ENCODE peak calls at places on chromosomes 1 and 21, in six cellular contexts. One of them, this sample, is unnamed.

GRCh38 chr1:230105754-230106625 is 39.0 kb downstream of the GALNT2 start:
- DNase-seq in sigmoid colon: no peak
- DNase-seq in Peyer's patch: peak
- DNase-seq in brain microvascular endothelial cell: peak
- DNase-seq in SK-N-SH: no peak
- DNase-seq in fibroblast of lung: peak
- DNase-seq in this sample: no peak

GRCh38 chr1:99469641-99470040 is 176.3 kb upstream of the PALMD start:
- DNase-seq in fibroblast of lung: no peak
- DNase-seq in SK-N-SH: no peak
- DNase-seq in brain microvascular endothelial cell: no peak
- DNase-seq in sigmoid colon: no peak
- DNase-seq in Peyer's patch: no peak
- DNase-seq in this sample: no peak

GRCh38 chr1:66282343-66282852 is 251.6 kb upstream of the SGIP1 start:
- DNase-seq in fibroblast of lung: peak
- DNase-seq in SK-N-SH: no peak
- DNase-seq in brain microvascular endothelial cell: peak
- DNase-seq in sigmoid colon: no peak
- DNase-seq in Peyer's patch: peak
- DNase-seq in this sample: no peak

GRCh38 chr1:4668738-4669700 is 14.6 kb downstream of the AJAP1 start:
- DNase-seq in Peyer's patch: no peak
- DNase-seq in brain microvascular endothelial cell: peak
- DNase-seq in SK-N-SH: no peak
- DNase-seq in sigmoid colon: no peak
- DNase-seq in fibroblast of lung: no peak
- DNase-seq in this sample: no peak

GRCh38 chr21:44773291-44773932 is 28.2 kb downstream of the UBE2G2 start:
- DNase-seq in Peyer's patch: peak
- DNase-seq in sigmoid colon: no peak
- DNase-seq in fibroblast of lung: no peak
- DNase-seq in brain microvascular endothelial cell: no peak
- DNase-seq in SK-N-SH: peak
- DNase-seq in this sample: peak

GRCh38 chr21:44423312-44423821 is 31.9 kb upstream of the LRRC3 start:
- DNase-seq in brain microvascular endothelial cell: no peak
- DNase-seq in SK-N-SH: no peak
- DNase-seq in Peyer's patch: peak
- DNase-seq in sigmoid colon: peak
- DNase-seq in fibroblast of lung: no peak
- DNase-seq in this sample: no peak

GRCh38 chr1:30420519-30421050 is 302.8 kb downstream of the MATN1 start:
- DNase-seq in brain microvascular endothelial cell: no peak
- DNase-seq in Peyer's patch: peak
- DNase-seq in fibroblast of lung: no peak
- DNase-seq in sigmoid colon: peak
- DNase-seq in SK-N-SH: no peak
- DNase-seq in this sample: peak

GRCh38 chr1:36321119-36321951 is 2.1 kb downstream of the EVA1B start:
- DNase-seq in brain microvascular endothelial cell: peak
- DNase-seq in Peyer's patch: peak
- DNase-seq in sigmoid colon: peak
- DNase-seq in SK-N-SH: peak
- DNase-seq in fibroblast of lung: peak
- DNase-seq in this sample: peak

GRCh38 chr1:30303387-30303786 is 420.0 kb downstream of the MATN1 start:
- DNase-seq in fibroblast of lung: no peak
- DNase-seq in Peyer's patch: no peak
- DNase-seq in sigmoid colon: no peak
- DNase-seq in SK-N-SH: no peak
- DNase-seq in brain microvascular endothelial cell: no peak
- DNase-seq in this sample: no peak

GRCh38 chr21:34724857-34725195 is 56.0 kb downstream of the CLIC6 start:
- DNase-seq in fibroblast of lung: no peak
- DNase-seq in brain microvascular endothelial cell: no peak
- DNase-seq in SK-N-SH: no peak
- DNase-seq in Peyer's patch: no peak
- DNase-seq in sigmoid colon: no peak
- DNase-seq in this sample: no peak

GRCh38 chr1:232675267-232675666 is 45.3 kb upstream of the SIPA1L2 start:
- DNase-seq in sigmoid colon: peak
- DNase-seq in brain microvascular endothelial cell: no peak
- DNase-seq in fibroblast of lung: peak
- DNase-seq in SK-N-SH: no peak
- DNase-seq in Peyer's patch: no peak
- DNase-seq in this sample: no peak

GRCh38 chr1:150925080-150925479 is 1.1 kb upstream of the SETDB1 start:
- DNase-seq in brain microvascular endothelial cell: no peak
- DNase-seq in SK-N-SH: no peak
- DNase-seq in fibroblast of lung: no peak
- DNase-seq in sigmoid colon: no peak
- DNase-seq in Peyer's patch: no peak
- DNase-seq in this sample: no peak

GRCh38 chr21:28742527-28742926 is 250.2 kb downstream of the LTN1 start:
- DNase-seq in Peyer's patch: no peak
- DNase-seq in brain microvascular endothelial cell: peak
- DNase-seq in fibroblast of lung: peak
- DNase-seq in sigmoid colon: no peak
- DNase-seq in SK-N-SH: peak
- DNase-seq in this sample: no peak

GRCh38 chr1:173570370-173571030 is 32.4 kb downstream of the SLC9C2 start:
- DNase-seq in brain microvascular endothelial cell: no peak
- DNase-seq in Peyer's patch: no peak
- DNase-seq in fibroblast of lung: no peak
- DNase-seq in sigmoid colon: no peak
- DNase-seq in SK-N-SH: no peak
- DNase-seq in this sample: no peak

GRCh38 chr1:234315091-234315541 is 58.1 kb upstream of the COA6 start:
- DNase-seq in SK-N-SH: no peak
- DNase-seq in sigmoid colon: no peak
- DNase-seq in fibroblast of lung: peak
- DNase-seq in Peyer's patch: no peak
- DNase-seq in brain microvascular endothelial cell: no peak
- DNase-seq in this sample: no peak

GRCh38 chr1:16961297-16962124 is 18.9 kb downstream of the MFAP2 start:
- DNase-seq in Peyer's patch: no peak
- DNase-seq in brain microvascular endothelial cell: no peak
- DNase-seq in sigmoid colon: no peak
- DNase-seq in fibroblast of lung: no peak
- DNase-seq in SK-N-SH: no peak
- DNase-seq in this sample: no peak

GRCh38 chr1:64493864-64494263 is 23.9 kb downstream of the CACHD1 start:
- DNase-seq in brain microvascular endothelial cell: no peak
- DNase-seq in Peyer's patch: no peak
- DNase-seq in SK-N-SH: no peak
- DNase-seq in sigmoid colon: no peak
- DNase-seq in fibroblast of lung: no peak
- DNase-seq in this sample: no peak

GRCh38 chr21:45880097-45881068 is 101.2 kb upstream of the COL6A1 start:
- DNase-seq in Peyer's patch: peak
- DNase-seq in SK-N-SH: peak
- DNase-seq in fibroblast of lung: peak
- DNase-seq in sigmoid colon: peak
- DNase-seq in brain microvascular endothelial cell: peak
- DNase-seq in this sample: no peak

GRCh38 chr1:151993084-151993733 is 450 bp downstream of the S100A10 start:
- DNase-seq in Peyer's patch: peak
- DNase-seq in SK-N-SH: no peak
- DNase-seq in sigmoid colon: peak
- DNase-seq in brain microvascular endothelial cell: no peak
- DNase-seq in fibroblast of lung: no peak
- DNase-seq in this sample: peak

GRCh38 chr1:11507309-11507708 is 28.4 kb downstream of the DISP3 start:
- DNase-seq in fibroblast of lung: no peak
- DNase-seq in SK-N-SH: no peak
- DNase-seq in brain microvascular endothelial cell: no peak
- DNase-seq in sigmoid colon: peak
- DNase-seq in Peyer's patch: no peak
- DNase-seq in this sample: no peak

GRCh38 chr1:18009061-18009728 is 98.4 kb upstream of the IGSF21 start:
- DNase-seq in SK-N-SH: no peak
- DNase-seq in fibroblast of lung: no peak
- DNase-seq in brain microvascular endothelial cell: no peak
- DNase-seq in Peyer's patch: no peak
- DNase-seq in sigmoid colon: no peak
- DNase-seq in this sample: no peak

GRCh38 chr1:87274851-87275250 is 53.8 kb upstream of the LMO4 start:
- DNase-seq in fibroblast of lung: no peak
- DNase-seq in SK-N-SH: no peak
- DNase-seq in Peyer's patch: no peak
- DNase-seq in sigmoid colon: no peak
- DNase-seq in brain microvascular endothelial cell: no peak
- DNase-seq in this sample: no peak

GRCh38 chr1:174965006-174965971 is 34.5 kb upstream of the CACYBP start:
- DNase-seq in sigmoid colon: no peak
- DNase-seq in brain microvascular endothelial cell: no peak
- DNase-seq in Peyer's patch: peak
- DNase-seq in fibroblast of lung: no peak
- DNase-seq in SK-N-SH: no peak
- DNase-seq in this sample: no peak
- H3K4me3 ChIP-seq in sigmoid colon: no peak
- H3K4me3 ChIP-seq in brain microvascular endothelial cell: no peak
- H3K4me3 ChIP-seq in Peyer's patch: peak
- H3K4me3 ChIP-seq in fibroblast of lung: no peak
- H3K4me3 ChIP-seq in SK-N-SH: no peak
- H3K4me3 ChIP-seq in this sample: peak

DNA sequence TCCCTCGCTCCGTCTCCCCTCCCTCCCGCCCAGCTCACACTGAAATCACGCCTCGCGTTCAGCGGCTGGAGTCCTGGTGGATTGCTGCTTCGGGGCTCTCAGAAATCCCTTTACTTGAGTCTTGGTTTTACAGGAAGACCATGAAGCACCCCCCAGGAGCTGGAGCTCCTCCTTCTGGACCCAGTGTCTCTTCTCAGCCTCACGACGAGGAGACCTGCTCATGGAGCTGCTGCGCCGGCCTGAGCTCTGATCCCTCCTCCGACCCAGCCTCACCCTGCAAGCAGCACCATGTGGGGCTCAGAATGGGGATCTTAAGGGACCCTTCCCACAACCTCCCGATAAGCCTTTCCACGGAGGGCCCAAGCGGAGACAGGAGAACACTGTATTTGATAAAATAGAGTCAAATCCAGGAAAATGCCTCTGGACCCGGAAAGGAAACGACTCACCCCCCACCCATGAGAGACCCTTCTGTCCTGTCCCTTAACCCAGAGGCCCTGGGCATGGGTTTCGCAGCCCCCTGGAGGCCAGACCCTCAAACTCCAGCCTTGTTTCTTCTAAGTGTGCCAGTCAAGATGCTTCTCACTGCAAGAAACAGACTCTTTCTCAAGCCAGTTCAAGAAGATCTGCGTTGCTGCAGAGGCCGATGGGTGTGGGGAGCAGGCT is 26.0 kb downstream of the PDE9A start:
- DNase-seq in Peyer's patch: no peak
- DNase-seq in fibroblast of lung: no peak
- DNase-seq in brain microvascular endothelial cell: no peak
- DNase-seq in SK-N-SH: no peak
- DNase-seq in sigmoid colon: no peak
- DNase-seq in this sample: no peak
- H3K4me3 ChIP-seq in Peyer's patch: no peak
- H3K4me3 ChIP-seq in fibroblast of lung: no peak
- H3K4me3 ChIP-seq in brain microvascular endothelial cell: no peak
- H3K4me3 ChIP-seq in SK-N-SH: no peak
- H3K4me3 ChIP-seq in sigmoid colon: no peak
- H3K4me3 ChIP-seq in this sample: no peak

GRCh38 chr1:111496398-111496797 is 7.0 kb downstream of the ADORA3 start:
- DNase-seq in sigmoid colon: no peak
- DNase-seq in SK-N-SH: no peak
- DNase-seq in Peyer's patch: no peak
- DNase-seq in brain microvascular endothelial cell: no peak
- DNase-seq in fibroblast of lung: no peak
- DNase-seq in this sample: no peak

GRCh38 chr1:111499026-111499790 is 4.2 kb downstream of the ADORA3 start:
- DNase-seq in brain microvascular endothelial cell: no peak
- DNase-seq in SK-N-SH: no peak
- DNase-seq in fibroblast of lung: no peak
- DNase-seq in sigmoid colon: no peak
- DNase-seq in Peyer's patch: no peak
- DNase-seq in this sample: no peak

DNA sequence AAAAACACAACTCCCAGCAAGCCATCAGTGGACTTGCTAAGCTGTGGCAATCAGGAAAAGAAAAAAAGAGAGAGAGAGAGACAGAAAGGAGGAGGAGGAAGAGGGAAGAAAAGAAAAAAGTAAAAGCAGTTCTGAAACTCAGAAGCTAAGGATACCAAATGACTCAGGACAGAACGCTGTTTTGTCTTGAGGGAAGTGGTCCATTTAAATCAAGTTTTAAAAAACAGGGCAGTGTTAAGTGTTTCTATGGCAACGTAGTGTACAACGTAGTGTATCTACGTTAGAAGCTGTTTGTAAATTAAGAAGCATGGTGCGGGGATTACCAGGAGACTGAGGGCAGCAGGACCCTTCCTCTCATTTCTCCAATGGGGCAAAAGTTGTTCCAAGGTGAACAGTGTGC is 5.8 kb downstream of the ADORA3 start:
- DNase-seq in Peyer's patch: no peak
- DNase-seq in sigmoid colon: no peak
- DNase-seq in brain microvascular endothelial cell: no peak
- DNase-seq in SK-N-SH: no peak
- DNase-seq in fibroblast of lung: no peak
- DNase-seq in this sample: no peak
- H3K4me3 ChIP-seq in Peyer's patch: no peak
- H3K4me3 ChIP-seq in sigmoid colon: no peak
- H3K4me3 ChIP-seq in brain microvascular endothelial cell: no peak
- H3K4me3 ChIP-seq in SK-N-SH: no peak
- H3K4me3 ChIP-seq in fibroblast of lung: no peak
- H3K4me3 ChIP-seq in this sample: no peak

GRCh38 chr1:220755316-220755715 is 7.2 kb downstream of the MTARC2 start:
- DNase-seq in brain microvascular endothelial cell: no peak
- DNase-seq in sigmoid colon: no peak
- DNase-seq in SK-N-SH: no peak
- DNase-seq in fibroblast of lung: no peak
- DNase-seq in Peyer's patch: no peak
- DNase-seq in this sample: no peak

GRCh38 chr1:220748091-220748934 is at the start of gene MTARC2:
- DNase-seq in Peyer's patch: peak
- DNase-seq in brain microvascular endothelial cell: peak
- DNase-seq in SK-N-SH: peak
- DNase-seq in fibroblast of lung: peak
- DNase-seq in sigmoid colon: peak
- DNase-seq in this sample: peak

GRCh38 chr1:220750126-220750525 is 2.0 kb downstream of the MTARC2 start:
- DNase-seq in Peyer's patch: no peak
- DNase-seq in SK-N-SH: no peak
- DNase-seq in fibroblast of lung: peak
- DNase-seq in sigmoid colon: no peak
- DNase-seq in brain microvascular endothelial cell: no peak
- DNase-seq in this sample: no peak

GRCh38 chr1:220747426-220748090 is 564 bp upstream of the MTARC2 start:
- DNase-seq in Peyer's patch: no peak
- DNase-seq in sigmoid colon: no peak
- DNase-seq in brain microvascular endothelial cell: no peak
- DNase-seq in fibroblast of lung: no peak
- DNase-seq in SK-N-SH: peak
- DNase-seq in this sample: no peak

DNA sequence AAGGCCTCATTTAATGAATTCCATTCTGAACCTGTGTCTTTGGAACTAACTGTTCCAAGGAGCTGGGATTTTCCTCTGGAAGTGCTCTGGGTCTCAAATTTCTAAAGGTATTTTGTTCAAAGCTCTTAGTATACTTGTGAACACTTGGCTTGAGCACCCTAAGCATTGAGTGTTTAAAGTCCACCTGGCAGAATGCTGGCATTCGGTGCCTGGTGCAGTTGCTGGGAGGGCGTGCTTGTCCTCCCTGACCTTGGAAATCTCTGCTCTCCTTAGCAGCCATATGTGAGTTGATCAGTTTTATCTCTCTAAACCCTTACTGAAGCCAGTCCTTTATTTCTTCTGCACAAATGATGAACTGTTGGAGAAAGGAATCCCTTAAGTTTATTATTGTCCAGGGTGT is 3.0 kb downstream of the MTARC2 start:
- DNase-seq in sigmoid colon: no peak
- DNase-seq in Peyer's patch: peak
- DNase-seq in SK-N-SH: no peak
- DNase-seq in brain microvascular endothelial cell: no peak
- DNase-seq in fibroblast of lung: no peak
- DNase-seq in this sample: no peak
- H3K4me3 ChIP-seq in sigmoid colon: no peak
- H3K4me3 ChIP-seq in Peyer's patch: no peak
- H3K4me3 ChIP-seq in SK-N-SH: no peak
- H3K4me3 ChIP-seq in brain microvascular endothelial cell: no peak
- H3K4me3 ChIP-seq in fibroblast of lung: no peak
- H3K4me3 ChIP-seq in this sample: peak

This sample was measured in coronary artery.